ENCODE peak calls at places on chromosomes 1 and 21, in four cellular contexts. T is C1 segment of cervical spinal cord, D is fibroblast of lung, R is AG20443. C is an unnamed sample.

GRCh38 chr21:45306832-45307571 is 19.3 kb upstream of the POFUT2 start:
- DNase-seq in T (peak), D (peak), R (peak), C (peak)

GRCh38 chr1:234722904-234723588 is 113.1 kb upstream of the IRF2BP2 start:
- DNase-seq in T (peak), D (peak), R (peak), C (peak)

GRCh38 chr1:52348704-52349301 is 17.2 kb downstream of the CC2D1B start:
- DNase-seq in T (peak), D (peak), R (peak), C (peak)

GRCh38 chr1:203996126-203996525 is 76.8 kb upstream of the SOX13 start:
- DNase-seq in T (peak), D (no peak), R (no peak), C (no peak)

GRCh38 chr1:228783415-228784045 is 48.3 kb downstream of the RHOU start:
- DNase-seq in T (no peak), D (no peak), R (no peak), C (no peak)

GRCh38 chr1:231064418-231064817 is 24.4 kb upstream of the FAM89A start:
- DNase-seq in T (no peak), D (no peak), R (no peak), C (no peak)

GRCh38 chr1:97820470-97821188 is 100.2 kb downstream of the DPYD start:
- DNase-seq in T (no peak), D (peak), R (peak), C (peak)

GRCh38 chr1:48725331-48725730 is 51.4 kb downstream of the BEND5 start:
- DNase-seq in T (no peak), D (peak), R (no peak), C (no peak)

GRCh38 chr1:172143384-172144025 is 277.0 kb upstream of the C1orf105 start:
- DNase-seq in T (no peak), D (peak), R (no peak), C (no peak)

GRCh38 chr1:42845866-42846256 is 552 bp upstream of the ZNF691 start:
- DNase-seq in T (no peak), D (no peak), R (no peak), C (no peak)

GRCh38 chr1:59638172-59638800 is 176.5 kb upstream of the HOOK1 start:
- DNase-seq in T (no peak), D (peak), R (peak), C (peak)

GRCh38 chr1:174998569-174999215 is 1.1 kb upstream of the CACYBP start:
- DNase-seq in T (no peak), D (peak), R (peak), C (peak)

GRCh38 chr1:87436534-87436933 is 107.9 kb downstream of the LMO4 start:
- DNase-seq in T (no peak), D (no peak), R (no peak), C (no peak)

GRCh38 chr1:87279966-87280535 is 48.6 kb upstream of the LMO4 start:
- DNase-seq in T (no peak), D (peak), R (no peak), C (no peak)

GRCh38 chr1:14443164-14443787 is 155.2 kb upstream of the KAZN start:
- DNase-seq in T (no peak), D (peak), R (no peak), C (peak)

GRCh38 chr1:226903819-226904710 is 33.6 kb downstream of the PSEN2 start:
- DNase-seq in T (no peak), D (peak), R (peak), C (peak)

GRCh38 chr1:210815641-210816040 is 318.3 kb downstream of the KCNH1 start:
- DNase-seq in T (no peak), D (no peak), R (no peak), C (no peak)

GRCh38 chr1:86991549-86992186 is 77.2 kb downstream of the HS2ST1 start:
- DNase-seq in T (no peak), D (no peak), R (no peak), C (no peak)

GRCh38 chr1:214678386-214678785 is 75.4 kb downstream of the CENPF start:
- DNase-seq in T (no peak), D (peak), R (no peak), C (no peak)

GRCh38 chr1:202938287-202938925 is 11.4 kb upstream of the KLHL12 start:
- DNase-seq in T (no peak), D (no peak), R (no peak), C (no peak)

GRCh38 chr1:37448185-37448584 is 26.2 kb upstream of the ZC3H12A start:
- DNase-seq in T (no peak), D (no peak), R (no peak), C (no peak)

GRCh38 chr1:153540394-153541361 is at the start of gene S100A5:
- DNase-seq in T (no peak), D (peak), R (peak), C (peak)

GRCh38 chr1:43452789-43453441 is 816 bp downstream of the HYI start:
- DNase-seq in T (no peak), D (peak), R (peak), C (peak)

GRCh38 chr1:44501022-44501910 is 96.2 kb downstream of the RNF220 start:
- DNase-seq in T (peak), D (no peak), R (no peak), C (no peak)

GRCh38 chr1:117396074-117396473 is 28.8 kb downstream of the MAN1A2 start:
- DNase-seq in T (no peak), D (no peak), R (no peak), C (no peak)

GRCh38 chr1:248838357-248839167 is 538 bp downstream of the ZNF672 start:
- DNase-seq in T (peak), D (peak), R (peak), C (peak)

GRCh38 chr1:3471356-3472087 is 17.1 kb downstream of the ARHGEF16 start:
- DNase-seq in T (no peak), D (peak), R (no peak), C (peak)

GRCh38 chr1:248926401-248927182 is 20.6 kb downstream of the PGBD2 start:
- DNase-seq in T (no peak), D (peak), R (peak), C (peak)

GRCh38 chr1:41542196-41542955 is 57.9 kb upstream of the EDN2 start:
- DNase-seq in T (no peak), D (no peak), R (no peak), C (no peak)

C was measured in AG08395.